ENCODE peak calls at places on chromosomes 11 and 22, in seven cellular contexts. Q is lower leg skin, Z is NB4, Y is glutamatergic neuron, N is AG10803, V is tibial artery, C is psoas muscle. E is an unnamed sample.

GRCh38 chr22:50739894-50740293 is 1.9 kb downstream of the ACR start:
- DNase-seq in V (peak), Z (no peak), C (no peak), Y (no peak), Q (peak), N (no peak), E (no peak)

GRCh38 chr22:50676661-50677492 is 4.3 kb downstream of the SHANK3 start:
- DNase-seq in Z (no peak), Q (peak), V (peak), Y (no peak), C (no peak), N (no peak), E (no peak)

GRCh38 chr22:38882480-38882879 is 10.5 kb upstream of the CBX6 start:
- DNase-seq in Q (no peak), N (peak), Y (no peak), V (peak), C (no peak), Z (no peak), E (no peak)

GRCh38 chr11:69449320-69450063 is 32.0 kb upstream of the LINC01488 start:
- DNase-seq in Z (peak), Q (peak), Y (peak), C (peak), N (peak), V (peak), E (no peak)

GRCh38 chr11:99739464-99740089 is 718.8 kb downstream of the CNTN5 start:
- DNase-seq in Q (no peak), C (no peak), Z (peak), N (no peak), Y (no peak), V (no peak), E (no peak)

GRCh38 chr22:25048659-25049657 is 96.4 kb downstream of the KIAA1671 start:
- DNase-seq in Q (peak), Y (peak), Z (peak), N (peak), C (peak), V (no peak), E (peak)

GRCh38 chr11:62880803-62881578 is at the start of gene SLC3A2:
- DNase-seq in Q (peak), C (peak), V (peak), N (peak), Z (peak), Y (peak), E (peak)

GRCh38 chr22:31637938-31638618 is 23.9 kb downstream of the PISD start:
- DNase-seq in N (no peak), V (no peak), Q (peak), Z (peak), Y (no peak), C (no peak), E (no peak)

GRCh38 chr11:118233377-118233776 is 8.6 kb upstream of the JAML start:
- DNase-seq in Q (no peak), Z (no peak), V (no peak), N (no peak), Y (no peak), C (no peak), E (no peak)

GRCh38 chr11:83662494-83662893 is 376.3 kb upstream of the CCDC90B start:
- DNase-seq in N (no peak), Z (no peak), C (no peak), V (no peak), Q (no peak), Y (no peak), E (no peak)

GRCh38 chr22:50020606-50021005 is 8.0 kb upstream of the IL17REL start:
- DNase-seq in Q (no peak), C (no peak), Y (no peak), V (no peak), Z (no peak), N (no peak), E (no peak)

GRCh38 chr11:128852327-128853023 is 14.6 kb downstream of the KCNJ1 start:
- DNase-seq in Y (no peak), Z (no peak), N (no peak), Q (no peak), C (no peak), V (no peak), E (no peak)

GRCh38 chr11:132944557-132944920 is 587.8 kb downstream of the OPCML start:
- DNase-seq in Y (no peak), C (no peak), Z (no peak), Q (no peak), N (no peak), V (no peak), E (no peak)

GRCh38 chr11:22193348-22194051 is 615 bp downstream of the ANO5 start:
- DNase-seq in V (peak), Y (peak), N (no peak), C (peak), Q (peak), Z (no peak), E (no peak)

DNA sequence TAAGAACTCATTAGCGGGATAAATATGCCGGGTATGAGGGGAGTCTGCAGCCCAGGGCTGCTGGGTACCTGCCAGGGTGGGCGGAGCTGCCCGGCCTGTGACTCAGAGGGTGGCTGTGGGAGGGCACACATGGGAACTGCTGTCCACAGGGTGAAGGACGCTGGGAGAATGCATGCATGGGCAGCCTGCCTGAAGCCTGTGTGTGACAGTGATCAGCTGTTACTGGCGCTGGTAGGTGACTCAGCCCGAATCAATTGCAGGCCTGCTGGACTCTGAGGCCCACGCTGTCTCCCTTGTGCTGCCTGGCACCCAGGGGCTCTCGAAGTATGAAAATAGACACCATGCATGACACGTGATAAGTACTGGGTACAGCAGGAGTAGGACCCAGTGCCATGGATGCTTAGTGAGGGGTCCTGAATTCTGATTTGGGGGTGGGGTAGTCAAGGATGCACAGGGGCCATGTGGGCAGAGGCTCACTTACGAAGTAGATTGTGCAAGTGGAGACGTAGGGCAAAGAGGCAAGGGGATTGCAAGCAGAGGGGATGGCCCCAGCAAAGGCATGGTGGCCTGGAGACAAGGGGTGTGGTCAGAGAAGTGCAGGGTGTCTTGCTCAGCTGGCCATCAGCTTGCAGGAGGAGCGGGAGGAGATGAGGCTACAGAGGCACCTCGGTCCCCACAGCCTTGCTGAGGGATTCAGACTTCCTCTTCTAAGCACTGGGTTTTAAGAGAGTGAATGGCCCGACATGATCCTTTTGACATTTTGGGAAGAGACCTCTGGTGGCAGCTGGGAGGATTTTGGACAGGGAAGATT is 36.5 kb downstream of the GRIK4 start:
- DNase-seq in Y (peak), C (peak), Q (peak), Z (peak), N (peak), V (peak), E (no peak)
- TF ChIP-seq CTCF in Y (no peak), C (no peak), Q (no peak), Z (peak), N (peak), V (no peak), E (no peak)

GRCh38 chr11:17930544-17931144 is 82.2 kb downstream of the SERGEF start:
- DNase-seq in Q (no peak), Y (no peak), C (no peak), Z (peak), N (no peak), V (no peak), E (no peak)
- TF ChIP-seq CTCF in Q (no peak), Y (no peak), C (no peak), Z (no peak), N (no peak), V (no peak), E (no peak)

GRCh38 chr22:33213383-33214075 is 155.3 kb upstream of the SYN3 start:
- DNase-seq in C (no peak), N (no peak), Q (no peak), Z (no peak), Y (no peak), V (no peak), E (no peak)

GRCh38 chr22:33204408-33204807 is 146.2 kb upstream of the SYN3 start:
- DNase-seq in V (no peak), N (no peak), Z (no peak), Q (no peak), Y (no peak), C (no peak), E (no peak)

GRCh38 chr22:33210129-33210784 is 152.1 kb upstream of the SYN3 start:
- DNase-seq in Y (peak), C (no peak), Z (peak), Q (no peak), N (peak), V (no peak), E (peak)
- TF ChIP-seq CTCF in Y (peak), C (peak), Z (peak), Q (no peak), N (peak), V (peak), E (peak)

DNA sequence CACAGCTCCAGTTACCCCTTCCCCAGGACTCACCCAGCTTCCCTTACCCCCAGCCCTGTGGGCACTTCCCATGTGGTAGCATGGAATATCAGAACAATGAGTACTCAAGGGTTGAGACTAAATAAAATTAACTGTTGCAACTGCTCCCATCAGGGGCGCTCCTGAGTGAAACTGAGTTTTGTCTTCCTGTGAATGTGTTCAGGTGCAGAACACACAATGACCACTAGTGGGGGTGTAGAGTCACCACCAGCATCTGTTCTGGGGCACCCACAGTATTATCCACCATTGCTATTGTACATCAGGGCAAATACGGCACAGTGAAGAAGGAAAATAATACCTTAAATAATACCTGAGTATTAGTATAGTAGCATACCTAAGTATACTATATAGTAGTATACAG is 689.7 kb downstream of the TBC1D22A start:
- DNase-seq in C (no peak), Q (no peak), N (no peak), Z (peak), V (no peak), Y (no peak), E (peak)
- TF ChIP-seq CTCF in C (peak), Q (no peak), N (peak), Z (peak), V (no peak), Y (no peak), E (peak)

GRCh38 chr11:34855754-34856095 is 60.5 kb downstream of the APIP start:
- DNase-seq in N (no peak), Z (no peak), Y (no peak), Q (no peak), V (no peak), C (no peak), E (no peak)
- TF ChIP-seq CTCF in N (no peak), Z (no peak), Y (no peak), Q (no peak), V (no peak), C (no peak), E (no peak)

GRCh38 chr11:113014731-113015455 is 53.7 kb downstream of the NCAM1 start:
- DNase-seq in Q (no peak), N (peak), Y (peak), C (peak), Z (peak), V (no peak), E (no peak)
- TF ChIP-seq CTCF in Q (no peak), N (no peak), Y (no peak), C (no peak), Z (no peak), V (no peak), E (no peak)

DNA sequence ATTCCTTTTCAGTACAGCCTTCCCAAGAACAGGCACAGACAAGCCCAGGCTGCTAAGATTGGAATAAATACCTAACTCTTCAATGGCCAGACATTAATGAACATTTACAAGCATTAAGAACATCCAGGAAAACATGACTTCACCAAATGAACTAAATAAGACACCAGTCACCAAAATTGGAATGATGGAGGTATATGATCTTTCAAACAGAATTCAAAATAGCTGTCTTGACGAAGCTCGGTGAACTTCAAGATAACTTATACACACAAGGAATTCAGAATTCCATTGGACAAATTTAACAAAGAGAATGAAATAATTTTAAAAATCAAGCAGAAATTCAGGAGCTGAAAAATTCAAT is 16.4 kb upstream of the DDX10 start:
- DNase-seq in Y (no peak), Z (no peak), N (no peak), C (no peak), Q (no peak), V (no peak), E (no peak)
- TF ChIP-seq CTCF in Y (no peak), Z (no peak), N (no peak), C (no peak), Q (no peak), V (no peak), E (peak)

DNA sequence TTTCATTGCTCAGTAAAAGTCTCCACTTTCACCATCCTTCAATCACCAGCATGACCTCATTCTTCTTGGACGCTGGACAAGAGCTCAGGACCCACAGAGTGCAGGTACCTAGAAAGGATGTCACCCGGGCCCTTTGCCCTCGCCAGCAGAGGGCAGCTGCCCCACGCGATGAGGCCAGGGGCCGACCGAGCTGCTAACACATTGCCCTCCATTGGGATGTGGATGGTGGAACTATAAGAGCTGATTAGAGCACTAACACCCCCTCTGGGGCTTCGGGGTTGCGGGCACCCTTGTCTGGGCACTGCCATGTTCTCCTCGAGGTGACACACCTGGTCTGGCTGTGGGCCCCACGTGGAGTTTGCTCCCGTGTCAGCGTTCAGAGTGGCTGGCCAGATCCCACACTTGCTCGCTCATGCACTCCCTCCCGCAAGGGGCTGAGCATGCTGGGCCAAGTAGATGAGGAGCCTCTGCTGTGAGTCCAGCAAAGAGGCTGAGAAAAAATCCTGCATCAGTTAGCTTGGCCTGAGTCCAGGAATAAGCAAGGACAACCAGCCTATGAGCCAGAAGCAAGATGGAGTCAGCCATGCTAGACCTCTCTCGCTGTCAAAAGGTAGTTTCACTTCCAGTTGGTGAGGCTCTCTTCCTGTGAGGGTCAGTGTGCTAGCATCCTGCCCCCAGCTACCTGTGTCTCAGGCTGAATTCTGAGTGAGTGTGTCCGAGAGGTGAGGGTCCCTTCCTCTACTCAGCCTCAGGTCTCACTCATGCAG is 9.8 kb downstream of the KRTAP5-6 start:
- DNase-seq in Q (peak), Z (peak), N (peak), C (peak), Y (no peak), V (no peak), E (peak)
- TF ChIP-seq CTCF in Q (no peak), Z (peak), N (peak), C (peak), Y (no peak), V (peak), E (peak)

GRCh38 chr22:47197735-47198500 is 435.5 kb downstream of the TBC1D22A start:
- DNase-seq in V (no peak), Y (no peak), Q (peak), N (no peak), C (no peak), Z (no peak), E (no peak)
- TF ChIP-seq CTCF in V (no peak), Y (no peak), Q (no peak), N (no peak), C (no peak), Z (no peak), E (no peak)

E was measured in activated CD8-positive, alpha-beta T cell treated with anti-CD3 and anti-CD28 coated beads for 36 hours.